ENCODE peak calls at places on chromosome 18, in eight cellular contexts. V, Q, E, D, U, C, S and R are unnamed samples.

GRCh38 chr18:48785091-48785614 is 165.6 kb downstream of the SMAD7 start:
- DNase-seq in E (no peak), D (no peak), V (no peak), Q (no peak), C (no peak), S (no peak), U (no peak), R (no peak)

GRCh38 chr18:27844416-27844792 is 332.5 kb downstream of the CDH2 start:
- DNase-seq in D (no peak), S (no peak), C (no peak), E (no peak), Q (no peak), V (no peak), U (peak), R (no peak)

GRCh38 chr18:42545825-42546224 is 569.7 kb downstream of the RIT2 start:
- DNase-seq in Q (no peak), U (peak), C (no peak), S (no peak), V (peak), E (no peak), D (peak), R (peak)

GRCh38 chr18:35588995-35589394 is 7.5 kb downstream of the GALNT1 start:
- DNase-seq in E (no peak), V (peak), D (no peak), U (no peak), S (no peak), Q (no peak), C (no peak), R (no peak)

GRCh38 chr18:56146565-56146964 is 491.8 kb downstream of the TXNL1 start:
- DNase-seq in U (peak), E (no peak), S (no peak), D (no peak), Q (no peak), C (no peak), V (peak), R (no peak)

GRCh38 chr18:27839141-27839540 is 337.8 kb downstream of the CDH2 start:
- DNase-seq in U (peak), D (peak), E (no peak), S (peak), Q (peak), C (peak), V (peak), R (peak)

GRCh38 chr18:35950628-35950982 is 21.9 kb upstream of the RMP24 start:
- DNase-seq in Q (no peak), V (no peak), D (no peak), E (no peak), S (no peak), U (no peak), C (no peak), R (no peak)

GRCh38 chr18:77366725-77367641 is 117.3 kb downstream of the GALR1 start:
- DNase-seq in D (no peak), V (peak), S (no peak), E (no peak), Q (peak), U (no peak), C (peak), R (no peak)

GRCh38 chr18:25862881-25863600 is 227.4 kb downstream of the SS18 start:
- DNase-seq in D (no peak), V (no peak), E (no peak), C (no peak), S (no peak), Q (no peak), U (no peak), R (no peak)

GRCh38 chr18:63575680-63576079 is 11.5 kb upstream of the SERPINB13 start:
- DNase-seq in Q (no peak), D (no peak), S (no peak), E (no peak), C (no peak), U (no peak), V (peak), R (no peak)

GRCh38 chr18:63422862-63423304 is 607 bp upstream of the VPS4B start:
- DNase-seq in C (peak), U (no peak), S (no peak), V (peak), Q (peak), E (no peak), D (no peak), R (no peak)

GRCh38 chr18:55268629-55269275 is 309.5 kb upstream of the CCDC68 start:
- DNase-seq in E (no peak), U (no peak), S (no peak), C (no peak), D (no peak), Q (no peak), V (no peak), R (no peak)

GRCh38 chr18:27843783-27844415 is 333.0 kb downstream of the CDH2 start:
- DNase-seq in E (no peak), D (peak), U (peak), C (no peak), S (no peak), V (peak), Q (no peak), R (peak)

GRCh38 chr18:41938445-41938844 is 16.6 kb upstream of the PIK3C3 start:
- DNase-seq in S (peak), E (no peak), C (no peak), Q (no peak), D (peak), V (peak), U (peak), R (peak)

GRCh38 chr18:2961828-2962227 is 51.1 kb downstream of the LPIN2 start:
- DNase-seq in V (no peak), D (no peak), S (no peak), C (no peak), E (no peak), Q (no peak), U (peak), R (no peak)

GRCh38 chr18:30044496-30044895 is 998.0 kb downstream of the DSC3 start:
- DNase-seq in E (peak), C (no peak), S (no peak), U (no peak), V (peak), D (no peak), Q (no peak), R (no peak)

GRCh38 chr18:3995476-3996102 is 459.5 kb downstream of the DLGAP1 start:
- DNase-seq in Q (peak), E (peak), V (peak), U (peak), S (peak), C (no peak), D (peak), R (no peak)

GRCh38 chr18:28760299-28760698 is 583.4 kb upstream of the CDH2 start:
- DNase-seq in Q (no peak), E (no peak), U (no peak), D (no peak), S (no peak), V (no peak), C (no peak), R (no peak)

GRCh38 chr18:37254256-37254880 is 311.2 kb downstream of the CELF4 start:
- DNase-seq in E (no peak), C (no peak), U (no peak), Q (peak), V (no peak), D (no peak), S (no peak), R (no peak)
- H3K4me3 ChIP-seq in E (peak), C (peak), U (no peak), Q (peak), V (peak), D (no peak), S (peak), R (peak)

GRCh38 chr18:13184396-13184795 is 34.2 kb upstream of the LDLRAD4 start:
- DNase-seq in Q (no peak), V (no peak), S (no peak), E (no peak), C (no peak), U (no peak), D (no peak), R (no peak)
- TF ChIP-seq CTCF in Q (no peak), V (no peak), S (no peak), E (no peak), C (no peak), U (no peak), D (no peak), R (no peak)

DNA sequence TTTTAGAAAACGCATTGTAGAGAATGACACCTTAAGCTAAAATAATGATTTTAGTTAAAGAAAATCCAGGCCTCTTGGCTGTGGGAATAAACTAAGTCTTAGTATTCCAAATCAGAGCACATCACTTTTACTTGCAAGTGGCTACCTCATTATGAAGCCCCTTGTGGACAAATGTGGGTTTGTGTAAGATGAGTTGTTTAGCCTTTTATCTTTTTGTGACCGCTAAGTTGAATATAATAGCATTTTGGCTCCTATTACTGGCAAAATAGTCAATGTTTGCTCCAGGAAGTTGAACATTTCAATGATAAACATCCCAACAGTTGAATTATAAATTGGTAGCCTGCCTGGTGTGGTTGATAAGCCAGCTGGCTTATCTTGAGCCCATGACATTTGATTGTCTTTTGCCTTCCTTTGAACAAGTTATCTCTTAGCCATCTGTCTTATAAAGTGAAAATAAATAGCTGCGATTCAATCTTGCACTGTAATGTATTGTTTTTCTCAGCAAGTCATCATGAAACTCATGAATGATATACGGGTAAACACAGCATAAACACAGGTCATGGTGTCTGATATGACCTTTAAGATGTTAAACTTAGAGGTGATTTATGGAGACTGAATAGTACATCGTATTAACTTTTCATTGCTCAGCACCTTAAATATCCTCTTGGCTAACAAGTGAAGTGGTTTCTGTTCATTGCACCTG is 338.4 kb downstream of the SOCS6 start:
- DNase-seq in U (no peak), E (no peak), D (no peak), S (no peak), V (no peak), C (no peak), Q (no peak), R (no peak)
- H3K4me3 ChIP-seq in U (no peak), E (no peak), D (no peak), S (no peak), V (no peak), C (no peak), Q (no peak), R (no peak)

GRCh38 chr18:45783097-45784075 is 42.1 kb upstream of the SIGLEC15 start:
- DNase-seq in S (no peak), U (peak), E (no peak), V (no peak), C (no peak), D (peak), Q (no peak), R (no peak)

GRCh38 chr18:45785015-45785597 is 40.4 kb upstream of the SIGLEC15 start:
- DNase-seq in C (no peak), S (no peak), V (peak), D (peak), E (no peak), Q (no peak), U (peak), R (no peak)

GRCh38 chr18:45780568-45780967 is 44.9 kb upstream of the SIGLEC15 start:
- DNase-seq in E (no peak), S (no peak), Q (no peak), C (no peak), U (peak), V (no peak), D (peak), R (no peak)

GRCh38 chr18:45787346-45787745 is 38.1 kb upstream of the SIGLEC15 start:
- DNase-seq in C (no peak), Q (no peak), U (peak), E (no peak), S (no peak), D (no peak), V (no peak), R (no peak)

DNA sequence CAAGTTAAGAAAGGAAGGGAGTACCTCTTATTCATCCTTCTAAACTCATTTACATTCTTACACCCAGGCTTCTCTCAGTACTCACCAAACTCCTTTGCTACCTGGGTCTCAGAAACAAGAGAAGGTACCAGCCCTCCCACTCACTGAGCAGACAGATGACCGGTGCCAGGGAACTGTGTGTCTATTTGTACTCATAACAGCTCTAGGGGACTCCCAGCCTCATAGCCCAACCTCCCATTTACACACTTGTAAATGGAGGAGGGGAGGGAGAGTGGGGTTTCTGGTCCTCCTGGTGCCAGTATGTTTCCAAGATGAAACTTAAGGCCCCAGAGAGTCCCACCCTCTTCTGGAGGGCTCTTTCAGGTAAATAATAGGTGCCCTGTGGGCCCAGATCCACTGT is 42.8 kb upstream of the SIGLEC15 start:
- DNase-seq in S (no peak), U (no peak), E (no peak), C (no peak), Q (no peak), V (no peak), D (no peak), R (no peak)
- TF ChIP-seq CTCF in S (no peak), U (no peak), E (no peak), C (no peak), Q (no peak), V (no peak), D (no peak), R (no peak)

GRCh38 chr18:23172981-23173380 is 37.7 kb downstream of the CABLES1 start:
- DNase-seq in C (no peak), E (no peak), D (no peak), Q (no peak), V (no peak), S (no peak), U (no peak), R (no peak)

GRCh38 chr18:23171581-23172156 is 36.4 kb downstream of the CABLES1 start:
- DNase-seq in D (no peak), V (no peak), U (no peak), S (no peak), C (no peak), E (no peak), Q (no peak), R (no peak)

GRCh38 chr18:23169683-23170082 is 34.4 kb downstream of the CABLES1 start:
- DNase-seq in S (no peak), U (no peak), V (no peak), E (no peak), D (no peak), C (no peak), Q (no peak), R (no peak)

GRCh38 chr18:23166863-23167531 is 31.7 kb downstream of the CABLES1 start:
- DNase-seq in S (no peak), Q (no peak), U (no peak), D (peak), V (no peak), C (no peak), E (no peak), R (no peak)

GRCh38 chr18:23170137-23170536 is 34.9 kb downstream of the CABLES1 start:
- DNase-seq in Q (no peak), D (no peak), V (no peak), E (no peak), U (no peak), C (no peak), S (no peak), R (no peak)
- H3K4me3 ChIP-seq in Q (no peak), D (no peak), V (no peak), E (no peak), U (no peak), C (no peak), S (no peak), R (no peak)

DNA sequence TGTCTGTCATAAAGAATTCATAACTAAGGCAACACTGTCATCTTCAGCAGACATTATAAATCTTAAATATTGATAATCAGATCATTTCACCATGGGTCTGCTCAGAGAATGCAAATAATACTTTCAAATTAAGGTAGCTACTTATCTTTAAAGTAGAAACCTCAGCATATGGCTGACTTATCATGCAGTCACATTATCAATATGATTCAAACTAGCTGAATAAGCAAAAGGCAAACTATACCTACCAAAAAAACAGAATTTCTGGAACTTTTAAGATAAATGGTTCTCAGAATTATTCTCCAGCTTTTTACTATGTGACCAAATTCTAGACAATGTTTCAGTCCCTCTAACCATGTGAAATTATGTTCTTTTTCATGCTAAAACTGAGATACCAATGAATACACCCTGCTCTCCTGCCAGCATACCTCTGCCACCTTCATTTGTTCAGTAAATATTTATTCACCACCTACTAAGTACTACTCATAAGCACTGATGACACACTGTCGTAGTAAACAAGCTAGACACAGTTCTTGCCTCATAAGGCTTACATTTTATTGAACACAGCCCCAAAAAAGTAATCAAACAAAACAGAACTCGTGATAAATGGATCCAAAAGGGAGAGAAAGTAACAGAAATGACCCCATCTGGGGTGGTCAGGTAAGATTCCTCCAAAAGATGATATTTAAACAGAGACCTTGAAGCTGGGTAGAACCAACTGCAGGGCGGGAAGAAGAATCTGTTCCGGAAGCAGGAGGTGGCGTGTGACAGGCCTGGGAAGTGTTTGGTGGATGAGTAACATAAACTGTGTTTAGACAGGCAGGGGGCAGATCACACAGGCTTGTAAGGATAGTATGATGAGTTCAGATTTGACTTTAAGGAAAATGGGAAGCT is 17.7 kb downstream of the SPIRE1 start:
- DNase-seq in S (peak), E (no peak), U (peak), Q (peak), C (peak), V (peak), D (peak), R (peak)
- TF ChIP-seq CTCF in S (peak), E (no peak), U (peak), Q (no peak), C (no peak), V (no peak), D (peak), R (no peak)